ENCODE peak calls at places on chromosomes 16 and 17, in nine cellular contexts. U, D, X, Z, H, W, Q, B and I are unnamed samples.

GRCh38 chr17:2259769-2260536 is 43.6 kb downstream of the SMG6 start:
- DNase-seq in D (no peak), B (peak), W (no peak), H (peak), X (no peak), U (no peak), Z (peak), Q (no peak), I (no peak)

GRCh38 chr16:11517926-11518325 is 68.8 kb downstream of the LITAF start:
- DNase-seq in D (no peak), W (no peak), X (no peak), Z (no peak), H (no peak), B (no peak), U (no peak), Q (no peak), I (no peak)

GRCh38 chr16:53822936-53823529 is 119.1 kb downstream of the FTO start:
- DNase-seq in B (peak), D (no peak), W (no peak), U (peak), X (no peak), Z (no peak), Q (no peak), H (peak), I (no peak)

GRCh38 chr16:69514366-69514765 is 51.4 kb upstream of the NFAT5 start:
- DNase-seq in Z (no peak), W (no peak), U (no peak), X (no peak), H (no peak), B (no peak), Q (no peak), D (no peak), I (no peak)

GRCh38 chr17:64583055-64583454 is 76.3 kb downstream of the CEP95 start:
- DNase-seq in H (no peak), D (no peak), U (no peak), W (no peak), Q (no peak), X (no peak), Z (no peak), B (no peak), I (no peak)

GRCh38 chr17:327971-328370 is 24.6 kb downstream of the RPH3AL start:
- DNase-seq in X (no peak), D (no peak), U (no peak), W (no peak), H (no peak), B (no peak), Q (no peak), Z (no peak), I (no peak)

GRCh38 chr16:85149776-85150175 is 37.5 kb upstream of the CIBAR2 start:
- DNase-seq in Z (no peak), H (no peak), Q (no peak), W (no peak), U (no peak), D (no peak), X (no peak), B (no peak), I (no peak)

GRCh38 chr17:36493956-36494355 is 7.5 kb downstream of the ZNHIT3 start:
- DNase-seq in Z (no peak), Q (no peak), B (no peak), W (no peak), U (no peak), X (no peak), H (no peak), D (no peak), I (no peak)

GRCh38 chr17:81852237-81852636 is 8.1 kb downstream of the P4HB start:
- DNase-seq in X (no peak), Q (no peak), W (no peak), U (no peak), B (no peak), H (no peak), Z (no peak), D (no peak), I (no peak)

GRCh38 chr17:47896672-47897490 is 845 bp downstream of the SP2 start:
- DNase-seq in D (peak), B (no peak), W (no peak), Q (no peak), X (no peak), Z (no peak), U (peak), H (no peak), I (no peak)

GRCh38 chr17:82932146-82933005 is 92.6 kb upstream of the ZNF750 start:
- DNase-seq in H (peak), D (peak), W (no peak), Q (no peak), U (peak), B (no peak), Z (no peak), X (no peak), I (no peak)

GRCh38 chr16:79336437-79337229 is 263.9 kb downstream of the MAF start:
- DNase-seq in U (no peak), B (no peak), D (no peak), Q (no peak), Z (no peak), W (no peak), X (no peak), H (no peak), I (no peak)

GRCh38 chr17:75941442-75941819 is 589 bp upstream of the FBF1 start:
- DNase-seq in Z (no peak), D (no peak), Q (no peak), W (no peak), U (no peak), B (no peak), X (no peak), H (no peak), I (no peak)

GRCh38 chr17:79483122-79483521 is 127.7 kb downstream of the RBFOX3 start:
- DNase-seq in D (no peak), U (no peak), Q (no peak), H (no peak), X (no peak), W (no peak), B (no peak), Z (no peak), I (no peak)

GRCh38 chr17:80261895-80262279 is 1.2 kb downstream of the RNF213 start:
- DNase-seq in W (no peak), Q (no peak), Z (no peak), X (no peak), H (no peak), D (no peak), U (no peak), B (no peak), I (no peak)

GRCh38 chr17:44878627-44879221 is 20.5 kb downstream of the EFTUD2 start:
- DNase-seq in Q (peak), D (peak), Z (no peak), W (peak), X (peak), H (peak), U (peak), B (no peak), I (no peak)

GRCh38 chr16:27067138-27067537 is 411 bp downstream of the C16orf82 start:
- DNase-seq in Z (no peak), W (peak), X (no peak), U (no peak), H (no peak), B (no peak), Q (no peak), D (no peak), I (no peak)

GRCh38 chr16:3358884-3359283 is 3.2 kb downstream of the OR2C1 start:
- DNase-seq in B (no peak), Z (no peak), Q (no peak), W (no peak), X (no peak), H (no peak), D (no peak), U (no peak), I (no peak)

GRCh38 chr17:44902135-44902760 is 3.0 kb upstream of the EFTUD2 start:
- DNase-seq in X (no peak), Z (no peak), Q (no peak), U (no peak), H (no peak), B (no peak), D (no peak), W (no peak), I (no peak)

GRCh38 chr17:17114592-17115225 is 72.5 kb downstream of the MPRIP start:
- DNase-seq in W (no peak), Z (no peak), X (no peak), U (no peak), H (no peak), Q (no peak), D (no peak), B (no peak), I (no peak)

GRCh38 chr16:1144476-1145382 is 8.2 kb upstream of the CACNA1H start:
- DNase-seq in B (no peak), D (no peak), X (no peak), W (peak), Q (no peak), H (no peak), U (no peak), Z (no peak), I (no peak)

GRCh38 chr16:49505556-49505955 is 132.0 kb downstream of the C16orf78 start:
- DNase-seq in W (peak), Q (no peak), X (no peak), B (no peak), U (no peak), H (no peak), D (no peak), Z (no peak), I (no peak)

GRCh38 chr17:66576473-66576872 is 258.4 kb upstream of the CACNG5 start:
- DNase-seq in D (peak), Z (no peak), U (no peak), Q (no peak), H (no peak), X (no peak), B (no peak), W (no peak), I (no peak)

GRCh38 chr16:12584488-12585233 is 219.0 kb downstream of the CPPED1 start:
- DNase-seq in Q (no peak), H (no peak), B (no peak), X (no peak), W (no peak), Z (no peak), U (peak), D (peak), I (no peak)

GRCh38 chr16:57194512-57194911 is 8.4 kb downstream of the RSPRY1 start:
- DNase-seq in Q (no peak), Z (no peak), H (peak), D (peak), B (no peak), W (no peak), U (peak), X (peak), I (no peak)

GRCh38 chr17:82105417-82105881 is 7.4 kb upstream of the FASN start:
- DNase-seq in Q (no peak), D (no peak), B (no peak), W (no peak), H (no peak), U (no peak), Z (no peak), X (no peak), I (no peak)

GRCh38 chr17:74883241-74883750 is 10.1 kb downstream of the FADS6 start:
- DNase-seq in Z (no peak), D (no peak), B (no peak), U (no peak), H (no peak), W (no peak), Q (no peak), X (no peak), I (no peak)

GRCh38 chr16:19824216-19824615 is 60.4 kb downstream of the GPRC5B start:
- DNase-seq in H (no peak), X (no peak), B (no peak), Q (no peak), U (no peak), W (no peak), Z (no peak), D (no peak), I (no peak)

GRCh38 chr16:11609474-11610120 is 22.9 kb upstream of the LITAF start:
- DNase-seq in U (no peak), Q (no peak), W (peak), B (no peak), H (no peak), Z (no peak), X (no peak), D (no peak), I (no peak)

GRCh38 chr17:78960945-78961344 is 18.8 kb downstream of the LGALS3BP start:
- DNase-seq in D (no peak), Q (no peak), W (no peak), H (peak), X (no peak), Z (no peak), B (no peak), U (peak), I (no peak)

GRCh38 chr17:77698903-77699615 is 259.4 kb upstream of the TNRC6C start:
- DNase-seq in W (peak), U (no peak), B (no peak), H (no peak), Z (no peak), X (no peak), Q (peak), D (no peak), I (no peak)